ENCODE peak calls at places on chromosomes 4 and X, in six cellular contexts. T, V, Z, D, L and Q are unnamed samples.

GRCh38 chr4:133594246-133595207 is 445.4 kb downstream of the PCDH10 start:
- DNase-seq in T (no peak), V (no peak), Z (no peak), D (peak; percentile 21), L (no peak), Q (no peak)

GRCh38 chr4:24172406-24172805 is 282.6 kb upstream of the PPARGC1A start:
- DNase-seq in T (no peak), V (no peak), Z (no peak), D (no peak), L (no peak), Q (no peak)

GRCh38 chrX:69189972-69190371 is 24.7 kb upstream of the PJA1 start:
- DNase-seq in T (no peak), V (no peak), Z (no peak), D (no peak), L (no peak), Q (no peak)

GRCh38 chrX:65601530-65602281 is 65.7 kb upstream of the MSN start:
- DNase-seq in T (no peak), V (peak; percentile 82), Z (no peak), D (no peak), L (peak; percentile 25), Q (peak; percentile 17)

GRCh38 chr4:23923840-23924239 is 34.0 kb upstream of the PPARGC1A start:
- DNase-seq in T (no peak), V (no peak), Z (no peak), D (no peak), L (no peak), Q (no peak)

GRCh38 chrX:134194915-134195314 is 42.1 kb upstream of the CCDC160 start:
- DNase-seq in T (no peak), V (no peak), Z (no peak), D (no peak), L (no peak), Q (no peak)

GRCh38 chrX:100409316-100410082 is 574 bp downstream of the PCDH19 start:
- DNase-seq in T (no peak), V (no peak), Z (no peak), D (no peak), L (no peak), Q (no peak)

GRCh38 chr4:54400802-54401201 is 171.7 kb downstream of the PDGFRA start:
- DNase-seq in T (no peak), V (no peak), Z (no peak), D (peak; percentile 63), L (no peak), Q (no peak)

GRCh38 chrX:154136627-154137161 is 7.3 kb upstream of the OPN1LW start:
- DNase-seq in T (peak; percentile 26), V (peak; percentile 72), Z (peak; percentile 38), D (peak; percentile 57), L (peak; percentile 77), Q (peak; percentile 58)

GRCh38 chr4:174549696-174550095 is 27.4 kb upstream of the HPGD start:
- DNase-seq in T (no peak), V (no peak), Z (no peak), D (no peak), L (no peak), Q (no peak)

GRCh38 chr4:55834086-55834795 is 14.7 kb downstream of the EXOC1L start:
- DNase-seq in T (no peak), V (no peak), Z (no peak), D (no peak), L (no peak), Q (no peak)

GRCh38 chr4:165351359-165352130 is 24.1 kb downstream of the MSMO1 start:
- DNase-seq in T (no peak), V (no peak), Z (no peak), D (no peak), L (no peak), Q (no peak)

GRCh38 chr4:125956281-125956680 is 641.5 kb downstream of the FAT4 start:
- DNase-seq in T (no peak), V (no peak), Z (no peak), D (no peak), L (no peak), Q (no peak)

GRCh38 chr4:84582988-84583870 is at the start of gene CDS1:
- DNase-seq in T (peak; percentile 22), V (peak; percentile 89), Z (peak; percentile 1), D (no peak), L (no peak), Q (peak; percentile 66)

GRCh38 chrX:150649096-150649870 is 43.9 kb upstream of the MTMR1 start:
- DNase-seq in T (no peak), V (peak; percentile 37), Z (no peak), D (no peak), L (no peak), Q (no peak)

GRCh38 chr4:184924516-184924915 is 93.8 kb upstream of the HELT start:
- DNase-seq in T (no peak), V (no peak), Z (no peak), D (no peak), L (no peak), Q (no peak)

GRCh38 chrX:43505759-43506158 is 150.3 kb upstream of the MAOA start:
- DNase-seq in T (no peak), V (no peak), Z (no peak), D (no peak), L (no peak), Q (no peak)

GRCh38 chrX:38800981-38801845 is at the start of gene MID1IP1:
- DNase-seq in T (peak; percentile 64), V (peak; percentile 94), Z (peak; percentile 43), D (peak; percentile 89), L (peak; percentile 49), Q (peak; percentile 91)

GRCh38 chr4:8549352-8549931 is 30.8 kb upstream of the GPR78 start:
- DNase-seq in T (no peak), V (no peak), Z (no peak), D (no peak), L (no peak), Q (no peak)

GRCh38 chr4:131411393-131411792 is 1737.7 kb upstream of the PCDH10 start:
- DNase-seq in T (no peak), V (no peak), Z (no peak), D (no peak), L (no peak), Q (no peak)

GRCh38 chr4:77917075-77917474 is 54.4 kb downstream of the MRPL1 start:
- DNase-seq in T (no peak), V (no peak), Z (no peak), D (no peak), L (no peak), Q (no peak)

GRCh38 chr4:184891765-184892164 is 66.0 kb upstream of the ACSL1 start:
- DNase-seq in T (no peak), V (no peak), Z (no peak), D (no peak), L (no peak), Q (no peak)

GRCh38 chr4:2339458-2340271 is 77.8 kb upstream of the MXD4 start:
- DNase-seq in T (peak; percentile 75), V (no peak), Z (no peak), D (no peak), L (no peak), Q (no peak)

GRCh38 chr4:3402409-3403103 is 39.2 kb upstream of the HGFAC start:
- DNase-seq in T (no peak), V (peak; percentile 48), Z (no peak), D (no peak), L (no peak), Q (no peak)

GRCh38 chrX:63661676-63662075 is 123.3 kb downstream of the ARHGEF9 start:
- DNase-seq in T (no peak), V (no peak), Z (no peak), D (no peak), L (no peak), Q (no peak)